ENCODE peak calls at places on chromosome 11, in four cellular contexts. U is ovary; E is CD4-positive, alpha-beta T cell; S is PC-9. X is an unnamed sample.

GRCh38 chr11:119339581-119340334 is 925 bp downstream of the C1QTNF5 start:
- DNase-seq in U (peak), S (no peak), E (no peak), X (peak)

GRCh38 chr11:16185042-16185441 is 171.3 kb downstream of the SOX6 start:
- DNase-seq in U (no peak), S (no peak), E (no peak), X (no peak)

GRCh38 chr11:8765294-8765693 is 82.7 kb downstream of the RPL27A start:
- DNase-seq in S (peak), E (no peak), U (no peak), X (no peak)

GRCh38 chr11:62340269-62340901 is 3.1 kb downstream of the ASRGL1 start:
- DNase-seq in U (peak), E (peak), S (no peak), X (peak)

GRCh38 chr11:73271936-73272679 is at the start of gene P2RY6:
- DNase-seq in E (no peak), S (peak), U (no peak), X (no peak)

GRCh38 chr11:117980716-117981115 is 5.5 kb upstream of the IL10RA start:
- DNase-seq in E (no peak), S (no peak), U (no peak), X (no peak)

GRCh38 chr11:20154381-20154780 is 5.9 kb downstream of the DBX1 start:
- DNase-seq in E (no peak), S (no peak), U (no peak), X (no peak)

GRCh38 chr11:63239254-63239653 is 4.1 kb downstream of the SLC22A25 start:
- DNase-seq in S (no peak), U (no peak), E (no peak), X (no peak)

GRCh38 chr11:79439430-79439892 is 1.4 kb downstream of the TENM4 start:
- DNase-seq in S (no peak), U (peak), E (no peak), X (no peak)

GRCh38 chr11:10455637-10456487 is 798 bp downstream of the AMPD3 start:
- DNase-seq in U (no peak), S (peak), E (peak), X (no peak)

GRCh38 chr11:69424748-69425147 is 56.7 kb upstream of the LINC01488 start:
- DNase-seq in S (no peak), U (no peak), E (no peak), X (no peak)

GRCh38 chr11:5620606-5621521 is 3.9 kb upstream of the TRIM34 start:
- DNase-seq in E (no peak), S (peak), U (no peak), X (no peak)

GRCh38 chr11:92384807-92385206 is 160.2 kb downstream of the FAT3 start:
- DNase-seq in S (no peak), E (no peak), U (no peak), X (no peak)

GRCh38 chr11:119594639-119595249 is 134.3 kb downstream of the NECTIN1 start:
- DNase-seq in E (no peak), U (no peak), S (peak), X (no peak)

GRCh38 chr11:65431452-65432132 is 9.0 kb downstream of the NEAT1 start:
- DNase-seq in U (no peak), S (no peak), E (no peak), X (no peak)

GRCh38 chr11:44301856-44302231 is 8.1 kb downstream of the ALX4 start:
- DNase-seq in U (no peak), S (peak), E (no peak), X (no peak)

GRCh38 chr11:85596886-85597285 is 30.3 kb downstream of the DLG2 start:
- DNase-seq in S (no peak), E (no peak), U (no peak), X (no peak)

GRCh38 chr11:73338279-73338678 is 30.2 kb downstream of the ARHGEF17 start:
- DNase-seq in E (no peak), S (no peak), U (no peak), X (no peak)

DNA sequence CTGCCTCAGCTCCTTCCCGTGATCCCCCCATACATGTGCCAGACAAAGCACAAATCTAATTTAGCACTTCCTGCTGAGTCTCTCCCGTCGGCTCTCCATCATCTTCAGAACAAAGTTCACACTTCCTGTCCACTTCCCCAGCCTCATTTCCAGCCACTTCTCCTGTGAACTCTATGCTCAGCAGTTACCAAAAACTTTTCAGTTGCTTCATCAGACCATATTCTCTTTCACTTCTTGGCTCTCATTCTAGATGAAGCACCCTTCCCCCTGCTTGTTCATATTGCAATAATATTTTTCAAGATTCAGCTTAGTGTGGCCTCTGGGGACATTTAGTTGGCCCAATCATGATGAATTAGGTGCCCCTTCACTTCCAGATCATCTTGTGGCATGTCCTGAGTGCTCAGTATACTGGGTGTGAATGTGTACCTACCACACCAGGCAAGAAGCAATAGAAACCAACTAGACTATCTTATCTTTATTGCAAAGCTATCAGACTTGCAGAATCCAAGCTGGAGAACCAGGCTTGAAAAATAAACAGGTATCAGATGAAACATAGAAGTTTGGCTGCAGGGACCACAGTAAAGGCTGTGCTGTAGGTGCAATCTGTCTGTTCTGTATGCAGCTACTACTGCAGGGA is 115.8 kb downstream of the NXPE2 start:
- DNase-seq in S (no peak), U (no peak), E (no peak), X (no peak)
- TF ChIP-seq CTCF in S (no peak), U (no peak), E (no peak), X (no peak)

GRCh38 chr11:134939905-134940304 is 527.9 kb upstream of the B3GAT1 start:
- DNase-seq in E (no peak), U (no peak), S (no peak), X (peak)
- TF ChIP-seq CTCF in E (no peak), U (no peak), S (no peak), X (peak)

GRCh38 chr11:74735566-74735965 is 4.3 kb upstream of the CHRDL2 start:
- DNase-seq in E (no peak), S (no peak), U (no peak), X (no peak)

GRCh38 chr11:74730601-74731260 is 495 bp downstream of the CHRDL2 start:
- DNase-seq in U (no peak), S (no peak), E (no peak), X (no peak)

GRCh38 chr11:74731301-74732094 is at the start of gene CHRDL2:
- DNase-seq in U (no peak), S (no peak), E (no peak), X (peak)

GRCh38 chr11:74739546-74740270 is 8.5 kb upstream of the CHRDL2 start:
- DNase-seq in S (peak), E (peak), U (no peak), X (peak)

DNA sequence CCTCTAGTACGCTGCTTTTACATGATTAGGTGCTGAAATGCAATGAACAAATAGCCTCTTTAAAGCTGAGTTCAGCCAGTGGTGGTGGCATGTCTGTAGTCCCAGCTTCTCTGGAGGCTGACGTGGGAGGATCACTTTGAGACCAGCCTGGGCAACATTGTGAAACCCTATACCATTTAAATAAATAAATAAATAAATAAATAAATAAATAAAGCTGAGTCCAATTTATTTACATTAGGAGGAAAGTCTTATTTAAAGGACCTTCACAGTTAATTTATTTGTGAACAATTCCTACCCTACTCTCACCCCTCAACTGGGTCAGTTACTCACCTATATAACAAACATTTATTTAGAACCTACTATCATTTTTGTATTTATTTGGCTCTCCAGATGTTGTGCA is 4.8 kb upstream of the CHRDL2 start:
- DNase-seq in S (no peak), U (no peak), E (no peak), X (no peak)
- TF ChIP-seq CTCF in S (no peak), U (no peak), E (no peak), X (no peak)

DNA sequence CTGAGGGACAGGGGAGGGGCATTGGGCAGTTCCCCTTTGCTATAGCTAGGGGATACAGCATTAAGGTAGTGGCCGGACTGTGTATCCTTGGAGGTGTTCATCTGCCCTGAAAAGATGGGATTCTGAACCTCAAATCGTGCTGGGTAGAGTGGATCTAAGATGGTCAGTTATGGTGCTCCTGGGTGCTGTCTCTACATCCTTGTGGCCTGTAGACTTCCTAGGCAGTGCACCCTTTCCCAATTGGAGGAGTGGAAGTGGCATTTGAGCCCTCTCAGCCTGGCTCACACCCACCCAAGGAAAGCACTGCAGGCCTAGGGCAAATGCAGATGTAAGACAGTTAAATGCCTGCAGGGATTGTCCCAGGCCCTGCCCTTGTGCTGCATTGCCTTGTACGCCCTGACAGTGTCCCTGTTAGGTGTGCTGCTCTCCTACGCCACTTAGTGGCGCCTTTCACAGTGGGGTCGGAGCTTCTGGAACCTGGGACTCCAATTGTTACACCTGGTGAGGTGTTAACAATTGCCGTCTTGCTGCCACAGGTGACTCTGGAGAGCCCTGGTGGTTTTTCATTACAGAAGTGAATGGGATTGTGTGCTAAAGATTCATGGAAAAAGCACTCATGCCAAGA is 35.0 kb downstream of the PPFIBP2 start:
- DNase-seq in S (no peak), U (no peak), E (peak), X (no peak)
- TF ChIP-seq CTCF in S (no peak), U (no peak), E (peak), X (peak)

GRCh38 chr11:57386178-57386945 is 4.1 kb downstream of the PRG2 start:
- DNase-seq in U (no peak), S (no peak), E (no peak), X (no peak)

GRCh38 chr11:57391111-57391510 is 661 bp upstream of the PRG2 start:
- DNase-seq in U (no peak), E (no peak), S (peak), X (no peak)

GRCh38 chr11:57390535-57390934 is at the start of gene PRG2:
- DNase-seq in U (no peak), S (no peak), E (no peak), X (no peak)

GRCh38 chr11:57391546-57391945 is 1.1 kb upstream of the PRG2 start:
- DNase-seq in U (no peak), E (no peak), S (peak), X (no peak)

GRCh38 chr11:57387284-57388030 is 3.0 kb downstream of the PRG2 start:
- DNase-seq in U (no peak), S (no peak), E (no peak), X (no peak)
- TF ChIP-seq CTCF in U (no peak), S (no peak), E (no peak), X (no peak)

GRCh38 chr11:76455331-76455730 is 10.5 kb downstream of the EMSY start:
- DNase-seq in U (no peak), S (no peak), E (no peak), X (no peak)

GRCh38 chr11:76448506-76448905 is 3.7 kb downstream of the EMSY start:
- DNase-seq in E (no peak), U (no peak), S (no peak), X (no peak)

GRCh38 chr11:76456571-76456970 is 11.8 kb downstream of the EMSY start:
- DNase-seq in U (no peak), S (no peak), E (no peak), X (no peak)

GRCh38 chr11:76455931-76456330 is 11.1 kb downstream of the EMSY start:
- DNase-seq in U (no peak), E (no peak), S (no peak), X (no peak)

GRCh38 chr11:76453248-76453647 is 8.4 kb downstream of the EMSY start:
- DNase-seq in E (no peak), S (no peak), U (no peak), X (no peak)
- TF ChIP-seq CTCF in E (no peak), S (no peak), U (no peak), X (no peak)

X was measured in neural crest cell.